ENCODE peak calls at places on chromosomes 6 and 20, in four cellular contexts. C is AG08396, I is T-helper 2 cell, V is iPS-NIHi11. Q is an unnamed sample.

GRCh38 chr6:138987643-138988468 is at the start of gene REPS1:
- DNase-seq in C (peak), I (peak), V (peak), Q (peak)

GRCh38 chr20:3340443-3340842 is 67.0 kb downstream of the DNAAF9 start:
- DNase-seq in C (no peak), I (no peak), V (no peak), Q (no peak)

GRCh38 chr6:41255638-41256246 is 27.6 kb downstream of the TREML4 start:
- DNase-seq in C (no peak), I (no peak), V (no peak), Q (no peak)

GRCh38 chr6:167892835-167893234 is 66.1 kb downstream of the AFDN start:
- DNase-seq in C (no peak), I (no peak), V (peak), Q (no peak)

GRCh38 chr6:4394786-4395185 is 259.4 kb upstream of the ECI2 start:
- DNase-seq in C (no peak), I (no peak), V (peak), Q (no peak)

GRCh38 chr20:10708342-10709185 is 34.8 kb upstream of the JAG1 start:
- DNase-seq in C (peak), I (no peak), V (no peak), Q (peak)

GRCh38 chr20:59728722-59729430 is 124.5 kb downstream of the PHACTR3 start:
- DNase-seq in C (no peak), I (no peak), V (no peak), Q (no peak)

GRCh38 chr6:39003072-39003471 is 45.5 kb upstream of the GLP1R start:
- DNase-seq in C (no peak), I (peak), V (peak), Q (no peak)

GRCh38 chr6:33066917-33067521 is 6.4 kb downstream of the HLA-DPA1 start:
- DNase-seq in C (no peak), I (no peak), V (no peak), Q (no peak)

GRCh38 chr20:33568378-33569289 is 78.7 kb downstream of the CBFA2T2 start:
- DNase-seq in C (no peak), I (no peak), V (peak), Q (no peak)

GRCh38 chr6:129329677-129330076 is 380.3 kb downstream of the ARHGAP18 start:
- DNase-seq in C (no peak), I (peak), V (no peak), Q (no peak)

GRCh38 chr6:16496982-16497823 is 258.8 kb downstream of the GMPR start:
- DNase-seq in C (peak), I (no peak), V (no peak), Q (peak)

GRCh38 chr20:34143951-34144350 is 31.9 kb upstream of the EIF2S2 start:
- DNase-seq in C (no peak), I (no peak), V (no peak), Q (no peak)

GRCh38 chr20:41261790-41262717 is 55.5 kb downstream of the ZHX3 start:
- DNase-seq in C (no peak), I (no peak), V (no peak), Q (no peak)

GRCh38 chr6:1950631-1951030 is 294.8 kb downstream of the GMDS start:
- DNase-seq in C (no peak), I (no peak), V (no peak), Q (no peak)

GRCh38 chr6:122956376-122956775 is 39.7 kb upstream of the CLVS2 start:
- DNase-seq in C (no peak), I (no peak), V (no peak), Q (no peak)